ENCODE peak calls at places on chromosomes 4 and X, in ten cellular contexts. U is anterior cingulate cortex, C is epithelial cell of esophagus, O is caudate nucleus, D is RWPE2, L is ACHN, N is foreskin fibroblast, Y is B cell, E is IMR-90, J is NCI-H1436. K is an unnamed sample.

GRCh38 chr4:176538217-176538925 is 218.6 kb downstream of the SPCS3 start:
- DNase-seq in U (no peak), C (peak; percentile 90), O (no peak), D (no peak), L (peak; percentile 61), N (peak; percentile 93), Y (no peak), E (peak; percentile 96), J (no peak), K (no peak)

GRCh38 chr4:40241936-40242590 is 45.2 kb downstream of the RHOH start:
- DNase-seq in U (no peak), C (no peak), O (no peak), D (no peak), L (no peak), N (no peak), Y (no peak), E (no peak), J (no peak), K (no peak)

GRCh38 chr4:184952522-184952921 is 65.8 kb upstream of the HELT start:
- DNase-seq in U (no peak), C (no peak), O (no peak), D (no peak), L (no peak), N (no peak), Y (no peak), E (no peak), J (no peak), K (no peak)

GRCh38 chr4:185016101-185016940 is 2.0 kb upstream of the HELT start:
- DNase-seq in U (no peak), C (no peak), O (no peak), D (no peak), L (no peak), N (no peak), Y (no peak), E (no peak), J (no peak), K (no peak)

GRCh38 chr4:7761720-7762119 is 177.9 kb downstream of the AFAP1 start:
- DNase-seq in U (peak; percentile 36), C (peak; percentile 51), O (no peak), D (no peak), L (peak; percentile 35), N (peak; percentile 80), Y (no peak), E (peak; percentile 34), J (no peak), K (peak; percentile 18)

GRCh38 chrX:136202889-136203288 is 48.3 kb downstream of the MAP7D3 start:
- DNase-seq in U (no peak), C (no peak), O (no peak), D (no peak), L (no peak), N (peak; percentile 51), Y (no peak), E (peak; percentile 30), J (no peak), K (no peak)

GRCh38 chr4:7928711-7929505 is 10.8 kb downstream of the AFAP1 start:
- DNase-seq in U (no peak), C (peak; percentile 29), O (no peak), D (no peak), L (peak; percentile 20), N (peak; percentile 70), Y (no peak), E (no peak), J (no peak), K (no peak)

GRCh38 chr4:48963042-48963679 is 22.9 kb upstream of the CWH43 start:
- DNase-seq in U (peak; percentile 19), C (peak; percentile 91), O (peak; percentile 32), D (no peak), L (peak; percentile 82), N (peak; percentile 93), Y (peak; percentile 75), E (peak; percentile 90), J (peak; percentile 75), K (peak; percentile 55)

GRCh38 chr4:106264331-106264728 is 51.7 kb downstream of the TBCK start:
- DNase-seq in U (no peak), C (peak; percentile 58), O (no peak), D (no peak), L (peak; percentile 80), N (no peak), Y (no peak), E (peak; percentile 17), J (no peak), K (no peak)